ENCODE peak calls at places on chromosomes 2 and 18, in six cellular contexts. Z is IMR-90, X is body of pancreas, I is HCT116, S is heart left ventricle, P is K562. V is an unnamed sample.

GRCh38 chr18:27483266-27483665 is 298.2 kb upstream of the CHST9 start:
- ATAC-seq in Z (no peak), X (no peak), I (no peak), S (no peak), P (no peak), V (no peak)

GRCh38 chr2:181008418-181008817 is 28.0 kb downstream of the UBE2E3 start:
- ATAC-seq in Z (peak), X (no peak), I (peak), S (no peak), P (peak), V (no peak)

GRCh38 chr2:199315299-199316179 is 142.2 kb downstream of the SATB2 start:
- ATAC-seq in Z (peak), X (no peak), I (no peak), S (no peak), P (peak), V (no peak)

GRCh38 chr2:45909677-45910191 is 258.3 kb downstream of the PRKCE start:
- ATAC-seq in Z (no peak), X (peak), I (peak), S (peak), P (no peak), V (no peak)

GRCh38 chr2:24380687-24381271 is 20.4 kb upstream of the ITSN2 start:
- ATAC-seq in Z (no peak), X (peak), I (no peak), S (peak), P (peak), V (no peak)

GRCh38 chr2:200347301-200347700 is 40.8 kb downstream of the SPATS2L start:
- ATAC-seq in Z (no peak), X (no peak), I (no peak), S (no peak), P (no peak), V (no peak)

GRCh38 chr2:86301010-86301409 is 36.4 kb downstream of the REEP1 start:
- ATAC-seq in Z (no peak), X (no peak), I (no peak), S (no peak), P (no peak), V (no peak)

GRCh38 chr2:21307037-21307436 is 183.3 kb downstream of the TDRD15 start:
- ATAC-seq in Z (no peak), X (no peak), I (no peak), S (no peak), P (no peak), V (no peak)

GRCh38 chr2:71186973-71187372 is 39.9 kb downstream of the PAIP2B start:
- ATAC-seq in Z (no peak), X (no peak), I (no peak), S (no peak), P (no peak), V (no peak)

GRCh38 chr18:51123481-51123880 is 74.0 kb downstream of the MEX3C start:
- ATAC-seq in Z (no peak), X (no peak), I (no peak), S (no peak), P (no peak), V (no peak)

GRCh38 chr2:221001377-221001776 is 570.7 kb downstream of the EPHA4 start:
- ATAC-seq in Z (no peak), X (no peak), I (no peak), S (no peak), P (no peak), V (no peak)

GRCh38 chr2:27093430-27094352 is 7.1 kb downstream of the KHK start:
- ATAC-seq in Z (no peak), X (no peak), I (no peak), S (no peak), P (no peak), V (no peak)

GRCh38 chr2:197952540-197953202 is 148.3 kb downstream of the PLCL1 start:
- ATAC-seq in Z (no peak), X (no peak), I (no peak), S (no peak), P (peak), V (no peak)

GRCh38 chr2:215530191-215530968 is 94.5 kb upstream of the FN1 start:
- ATAC-seq in Z (peak), X (no peak), I (no peak), S (no peak), P (no peak), V (no peak)

GRCh38 chr18:78770149-78771139 is 209.2 kb upstream of the SALL3 start:
- ATAC-seq in Z (no peak), X (no peak), I (no peak), S (no peak), P (no peak), V (no peak)

GRCh38 chr2:4139711-4140110 is 436.3 kb downstream of the DCDC2C start:
- ATAC-seq in Z (no peak), X (no peak), I (no peak), S (no peak), P (no peak), V (no peak)

GRCh38 chr2:241576293-241576654 is 17.7 kb downstream of the BOK start:
- ATAC-seq in Z (no peak), X (no peak), I (peak), S (no peak), P (no peak), V (no peak)

GRCh38 chr2:148569221-148569620 is 75.3 kb upstream of the EPC2 start:
- ATAC-seq in Z (no peak), X (no peak), I (no peak), S (no peak), P (no peak), V (no peak)
- TF ChIP-seq POLR2A in Z (no peak), X (no peak), I (no peak), S (no peak), P (no peak), V (no peak)

GRCh38 chr18:6435731-6436130 is 21.0 kb upstream of the L3MBTL4 start:
- ATAC-seq in Z (no peak), X (no peak), I (no peak), S (no peak), P (no peak), V (no peak)
- TF ChIP-seq POLR2A in Z (no peak), X (no peak), I (no peak), S (no peak), P (no peak), V (no peak)

GRCh38 chr18:8435376-8435775 is 173.9 kb upstream of the RAB12 start:
- ATAC-seq in Z (no peak), X (no peak), I (no peak), S (no peak), P (peak), V (no peak)
- TF ChIP-seq POLR2A in Z (no peak), X (no peak), I (no peak), S (no peak), P (no peak), V (no peak)

GRCh38 chr2:171432969-171433762 is 624 bp downstream of the METTL8 start:
- ATAC-seq in Z (no peak), X (no peak), I (peak), S (no peak), P (peak), V (no peak)
- TF ChIP-seq POLR2A in Z (no peak), X (no peak), I (no peak), S (no peak), P (no peak), V (no peak)

DNA sequence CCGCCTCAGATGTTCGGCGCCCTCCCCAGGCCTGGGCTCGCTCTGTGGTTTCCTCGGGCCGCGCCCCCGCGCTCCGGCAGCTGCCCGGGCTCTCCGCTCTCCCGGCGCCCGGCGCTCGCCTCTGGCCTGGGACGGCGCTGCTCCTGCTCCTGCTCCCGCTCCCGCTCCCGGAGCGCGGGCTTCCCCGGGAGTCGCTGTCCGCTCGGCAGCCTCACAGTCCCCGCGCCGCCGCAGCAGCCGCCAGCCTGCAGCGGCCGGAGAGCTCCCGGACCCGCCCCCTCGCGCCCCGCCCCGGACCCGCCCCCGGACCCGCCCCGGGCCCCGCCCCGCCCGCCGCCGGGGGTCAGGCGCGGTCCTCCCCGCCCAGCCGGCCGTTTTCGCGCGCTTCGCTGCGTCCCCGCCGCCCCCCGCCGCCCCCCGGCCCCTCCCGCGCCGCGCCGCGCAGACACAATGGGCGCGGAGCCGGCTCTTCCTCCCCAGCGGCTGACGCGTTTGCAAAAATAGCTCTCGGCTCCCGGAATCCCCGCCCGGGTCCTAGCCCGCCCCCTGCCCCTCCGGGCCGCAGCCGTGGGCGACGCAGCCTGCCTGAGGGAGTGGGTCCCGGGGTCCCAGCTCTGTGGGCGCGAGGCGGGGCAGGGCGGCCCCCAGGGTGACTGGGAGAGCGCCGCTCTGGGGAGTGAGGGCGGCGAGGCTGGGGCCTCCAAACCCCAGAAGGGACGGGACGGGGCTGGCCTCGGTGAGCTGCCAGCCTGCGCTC is at the start of gene ARL4C:
- ATAC-seq in Z (peak), X (peak), I (peak), S (peak), P (peak), V (peak)
- TF ChIP-seq POLR2A in Z (peak), X (peak), I (no peak), S (no peak), P (no peak), V (peak)